ENCODE peak calls at places on chromosome 11, in five cellular contexts. A is ovary, P is A549, X is sigmoid colon, Y is stomach. W is an unnamed sample.
A peak's percentile ranks its signal among the peaks of the same experiment; 100 is the strongest.

GRCh38 chr11:93519179-93519578 is 24.0 kb downstream of the SMCO4 start:
- DNase-seq in A (no peak), P (no peak), X (no peak), Y (no peak), W (no peak)

GRCh38 chr11:64153831-64154230 is 12.1 kb downstream of the MACROD1 start:
- DNase-seq in A (peak; percentile 69), P (no peak), X (no peak), Y (no peak), W (peak; percentile 22)

GRCh38 chr11:130020323-130020722 is 17.7 kb upstream of the PRDM10 start:
- DNase-seq in A (no peak), P (no peak), X (no peak), Y (no peak), W (no peak)

GRCh38 chr11:71211631-71212030 is 40.7 kb downstream of the SHANK2 start:
- DNase-seq in A (no peak), P (no peak), X (no peak), Y (no peak), W (no peak)

GRCh38 chr11:127843483-127844396 is 743.6 kb downstream of the ETS1 start:
- DNase-seq in A (peak; percentile 55), P (peak; percentile 51), X (peak; percentile 69), Y (peak; percentile 67), W (peak; percentile 7)

GRCh38 chr11:9462172-9462799 is 1.5 kb downstream of the ZNF143 start:
- DNase-seq in A (no peak), P (no peak), X (no peak), Y (no peak), W (no peak)

GRCh38 chr11:134272381-134273316 is 3.5 kb upstream of the GLB1L3 start:
- DNase-seq in A (no peak), P (no peak), X (no peak), Y (no peak), W (peak; percentile 87)

GRCh38 chr11:93196816-93197382 is 892 bp downstream of the SLC36A4 start:
- DNase-seq in A (no peak), P (no peak), X (no peak), Y (no peak), W (no peak)

GRCh38 chr11:14972581-14973490 is 685 bp upstream of the CALCA start:
- DNase-seq in A (no peak), P (no peak), X (no peak), Y (no peak), W (no peak)

GRCh38 chr11:11553595-11553994 is 68.2 kb downstream of the GALNT18 start:
- DNase-seq in A (no peak), P (no peak), X (no peak), Y (no peak), W (no peak)

GRCh38 chr11:19712281-19713220 is at the start of gene NAV2:
- DNase-seq in A (peak; percentile 93), P (peak; percentile 91), X (peak; percentile 97), Y (peak; percentile 92), W (peak; percentile 61)
- TF ChIP-seq POLR2A in A (peak; percentile 9), P (peak; percentile 91), X (peak; percentile 95), Y (no peak), W (no peak)

DNA sequence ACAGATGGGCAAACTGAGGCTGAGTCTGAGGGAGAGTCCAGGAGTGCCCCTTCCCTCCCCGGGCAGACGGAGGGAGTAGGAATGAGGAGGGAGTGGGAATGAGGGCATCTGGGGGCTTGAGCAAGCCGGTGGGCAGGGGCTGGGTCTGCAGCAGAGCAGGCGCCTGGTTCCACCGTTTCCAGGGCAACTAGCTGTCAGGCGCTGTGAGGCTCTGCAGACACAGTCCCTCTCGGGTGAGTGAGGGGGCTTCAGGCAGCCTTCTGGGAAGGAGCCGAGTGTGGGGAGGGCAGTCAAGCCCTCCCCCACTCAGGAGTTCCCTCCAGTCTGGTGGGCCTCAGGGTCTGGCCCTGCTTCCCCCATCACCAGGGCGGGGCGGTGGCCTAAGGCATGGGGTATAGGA is 19.0 kb downstream of the TMEM258 start:
- DNase-seq in A (no peak), P (no peak), X (no peak), Y (no peak), W (no peak)
- TF ChIP-seq EP300 in A (no peak), P (no peak), X (no peak), Y (no peak), W (no peak)

GRCh38 chr11:68841718-68842426 is at the start of gene CPT1A:
- DNase-seq in A (peak; percentile 86), P (peak; percentile 71), X (peak; percentile 90), Y (peak; percentile 86), W (no peak)
- TF ChIP-seq POLR2A in A (peak; percentile 51), P (peak; percentile 26), X (no peak), Y (no peak), W (no peak)

DNA sequence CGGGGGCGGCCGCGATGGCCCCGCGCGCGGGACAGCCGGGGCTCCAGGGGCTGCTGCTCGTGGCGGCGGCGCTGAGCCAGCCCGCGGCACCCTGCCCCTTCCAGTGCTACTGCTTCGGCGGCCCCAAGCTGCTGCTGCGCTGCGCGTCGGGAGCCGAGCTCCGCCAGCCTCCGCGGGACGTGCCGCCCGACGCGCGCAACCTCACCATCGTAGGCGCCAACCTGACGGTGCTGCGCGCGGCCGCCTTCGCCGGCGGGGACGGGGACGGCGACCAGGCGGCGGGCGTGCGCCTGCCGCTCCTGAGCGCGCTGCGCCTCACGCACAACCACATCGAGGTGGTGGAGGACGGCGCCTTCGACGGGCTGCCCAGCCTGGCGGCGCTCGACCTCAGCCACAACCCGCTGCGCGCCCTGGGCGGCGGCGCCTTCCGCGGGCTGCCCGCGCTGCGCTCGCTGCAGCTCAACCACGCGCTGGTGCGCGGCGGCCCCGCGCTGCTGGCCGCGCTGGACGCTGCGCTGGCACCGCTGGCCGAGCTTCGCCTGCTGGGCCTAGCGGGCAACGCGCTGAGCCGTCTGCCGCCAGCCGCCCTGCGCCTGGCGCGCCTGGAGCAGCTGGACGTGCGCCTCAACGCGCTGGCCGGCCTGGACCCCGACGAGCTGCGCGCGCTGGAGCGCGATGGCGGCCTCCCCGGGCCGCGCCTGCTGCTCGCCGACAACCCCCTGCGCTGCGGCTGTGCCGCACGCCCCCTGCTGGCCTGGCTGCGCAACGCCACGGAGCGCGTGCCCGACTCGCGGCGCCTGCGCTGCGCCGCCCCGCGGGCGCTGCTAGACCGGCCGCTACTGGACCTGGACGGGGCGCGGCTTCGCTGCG is 697 bp downstream of the TPBGL start:
- DNase-seq in A (peak; percentile 93), P (peak; percentile 87), X (peak; percentile 85), Y (peak; percentile 87), W (peak; percentile 57)
- TF ChIP-seq EP300 in A (no peak), P (no peak), X (no peak), Y (no peak), W (no peak)

DNA sequence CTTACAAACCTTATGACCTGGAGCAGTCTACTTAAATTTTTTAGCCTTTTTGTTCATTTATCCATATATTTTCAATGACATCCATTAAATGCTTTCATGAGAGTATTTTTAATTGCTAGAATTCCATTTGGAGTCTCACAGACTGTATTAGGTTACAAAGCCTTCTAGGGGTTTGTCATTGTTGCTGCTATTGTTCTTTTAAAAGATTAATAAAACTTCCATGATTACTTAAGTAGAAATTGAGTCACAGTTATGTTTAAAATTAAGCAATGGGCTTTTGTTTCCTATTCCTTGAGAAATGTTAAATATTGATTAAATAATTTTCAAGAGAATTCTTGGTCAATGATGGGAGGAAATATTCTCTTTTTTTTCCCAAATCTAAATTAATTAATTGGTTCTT is 1408.4 kb upstream of the RAG2 start:
- DNase-seq in A (no peak), P (no peak), X (no peak), Y (no peak), W (no peak)
- TF ChIP-seq POLR2A in A (no peak), P (no peak), X (no peak), Y (no peak), W (no peak)

GRCh38 chr11:75422248-75423231 is 10.5 kb downstream of the KLHL35 start:
- DNase-seq in A (no peak), P (peak; percentile 93), X (no peak), Y (peak; percentile 78), W (peak; percentile 86)
- TF ChIP-seq EP300 in A (no peak), P (peak; percentile 55), X (no peak), Y (no peak), W (no peak)

GRCh38 chr11:117232022-117232878 is at the start of the genes PCSK7 and RNF214:
- DNase-seq in A (peak; percentile 88), P (peak; percentile 60), X (peak; percentile 92), Y (peak; percentile 82), W (peak; percentile 53)
- TF ChIP-seq POLR2A in A (peak; percentile 78), P (peak; percentile 41), X (peak; percentile 39), Y (no peak), W (peak; percentile 46)

W was measured in HepG2.